ENCODE peak calls at places on chromosomes 13 and 19, in ten cellular contexts. B is aorta; C is NCI-H446; I is posterior vena cava; N is omental fat pad; P is HFFc6; U is activated CD8-positive, alpha-beta T cell treated with anti-CD3 and anti-CD28 coated beads, Interleukin-2, amount 10 ng/mL, durations not matched to agents 7 days and 5 days; E is iris pigment epithelial cell; X is MM.1S; F is left ventricle myocardium inferior. A is an unnamed sample.

GRCh38 chr19:736125-736524 is 14.8 kb upstream of the MISP start:
- DNase-seq in B (no peak), C (no peak), I (no peak), N (no peak), P (no peak), U (no peak), E (no peak), X (no peak), F (no peak), A (no peak)

GRCh38 chr13:40780822-40781401 is 8.5 kb upstream of the SLC25A15 start:
- DNase-seq in B (no peak), C (no peak), I (no peak), N (no peak), P (no peak), U (no peak), E (peak; percentile 63), X (no peak), F (no peak), A (no peak)

GRCh38 chr13:79775830-79776229 is 294.9 kb downstream of the NDFIP2 start:
- DNase-seq in B (no peak), C (peak; percentile 3), I (no peak), N (no peak), P (peak; percentile 68), U (no peak), E (peak; percentile 84), X (peak; percentile 44), F (no peak), A (no peak)

GRCh38 chr19:14406645-14407331 is 12.4 kb downstream of the DDX39A start:
- DNase-seq in B (no peak), C (no peak), I (no peak), N (no peak), P (no peak), U (no peak), E (no peak), X (no peak), F (no peak), A (no peak)

GRCh38 chr19:5826531-5827341 is 12.8 kb downstream of the FUT6 start:
- DNase-seq in B (no peak), C (no peak), I (no peak), N (no peak), P (no peak), U (no peak), E (no peak), X (peak; percentile 94), F (peak; percentile 66), A (no peak)

GRCh38 chr13:84445776-84446175 is 563.5 kb upstream of the SLITRK1 start:
- DNase-seq in B (no peak), C (no peak), I (no peak), N (no peak), P (peak; percentile 81), U (no peak), E (peak; percentile 72), X (no peak), F (no peak), A (no peak)

GRCh38 chr13:98297043-98297442 is 120.0 kb upstream of the RNF113B start:
- DNase-seq in B (no peak), C (no peak), I (no peak), N (no peak), P (no peak), U (no peak), E (no peak), X (no peak), F (no peak), A (no peak)

GRCh38 chr13:89227356-89227755 is 1556.2 kb downstream of the SLITRK5 start:
- DNase-seq in B (no peak), C (no peak), I (no peak), N (no peak), P (no peak), U (no peak), E (peak; percentile 13), X (no peak), F (no peak), A (no peak)

GRCh38 chr19:10086904-10087256 is 763 bp downstream of the SHFL start:
- DNase-seq in B (no peak), C (no peak), I (no peak), N (no peak), P (no peak), U (peak; percentile 54), E (no peak), X (no peak), F (no peak), A (peak; percentile 69)

GRCh38 chr13:55516610-55517009 is 1624.1 kb upstream of the PRR20A start:
- DNase-seq in B (no peak), C (no peak), I (no peak), N (no peak), P (no peak), U (no peak), E (no peak), X (peak; percentile 65), F (no peak), A (no peak)

GRCh38 chr13:96822900-96823299 is 171.4 kb downstream of the OXGR1 start:
- DNase-seq in B (no peak), C (no peak), I (no peak), N (no peak), P (no peak), U (no peak), E (peak; percentile 48), X (peak; percentile 53), F (no peak), A (no peak)

GRCh38 chr19:50723069-50723468 is at the start of gene CLEC11A:
- DNase-seq in B (peak; percentile 79), C (no peak), I (peak; percentile 86), N (no peak), P (peak; percentile 83), U (no peak), E (peak; percentile 76), X (no peak), F (peak; percentile 72), A (no peak)

GRCh38 chr13:58018865-58019264 is 387.3 kb downstream of the PCDH17 start:
- DNase-seq in B (no peak), C (no peak), I (no peak), N (no peak), P (no peak), U (no peak), E (no peak), X (no peak), F (no peak), A (no peak)

GRCh38 chr19:50478901-50479715 is 2.5 kb upstream of the GARIN5A start:
- DNase-seq in B (no peak), C (peak; percentile 16), I (peak; percentile 78), N (no peak), P (no peak), U (no peak), E (peak; percentile 21), X (no peak), F (no peak), A (no peak)

GRCh38 chr13:65499251-65499650 is 1730.9 kb downstream of the PCDH9 start:
- DNase-seq in B (no peak), C (no peak), I (no peak), N (no peak), P (no peak), U (no peak), E (no peak), X (no peak), F (no peak), A (no peak)

GRCh38 chr13:77038907-77039470 is 12.0 kb upstream of the FBXL3 start:
- DNase-seq in B (no peak), C (no peak), I (no peak), N (no peak), P (no peak), U (no peak), E (no peak), X (no peak), F (no peak), A (no peak)

GRCh38 chr19:57406516-57407123 is 4.3 kb upstream of the ZNF17 start:
- DNase-seq in B (peak; percentile 51), C (no peak), I (no peak), N (peak; percentile 25), P (peak; percentile 27), U (peak; percentile 77), E (peak; percentile 53), X (peak; percentile 65), F (peak; percentile 55), A (peak; percentile 71)

GRCh38 chr19:41310031-41310831 is at the start of gene CCDC97:
- DNase-seq in B (peak; percentile 91), C (peak; percentile 94), I (peak; percentile 97), N (no peak), P (peak; percentile 76), U (peak; percentile 91), E (peak; percentile 83), X (peak; percentile 87), F (peak; percentile 88), A (peak; percentile 93)

GRCh38 chr19:49849433-49850220 is 1.3 kb upstream of the PTOV1 start:
- DNase-seq in B (no peak), C (no peak), I (no peak), N (no peak), P (no peak), U (no peak), E (no peak), X (no peak), F (no peak), A (peak; percentile 23)

GRCh38 chr19:33432408-33433170 is 59.1 kb downstream of the CEBPG start:
- DNase-seq in B (peak; percentile 34), C (no peak), I (peak; percentile 64), N (no peak), P (no peak), U (no peak), E (no peak), X (no peak), F (no peak), A (no peak)

GRCh38 chr19:17234911-17235617 is 9.0 kb downstream of the OCEL1 start:
- DNase-seq in B (peak; percentile 72), C (peak; percentile 54), I (peak; percentile 87), N (no peak), P (no peak), U (peak; percentile 73), E (peak; percentile 55), X (peak; percentile 66), F (peak; percentile 47), A (peak; percentile 80)

GRCh38 chr19:14091885-14092462 is 1.4 kb upstream of the SAMD1 start:
- DNase-seq in B (no peak), C (no peak), I (no peak), N (no peak), P (no peak), U (peak; percentile 64), E (no peak), X (no peak), F (no peak), A (no peak)